ENCODE peak calls at places on chromosomes 16 and 17, in seven cellular contexts. P, V, N, Y, F, S and B are unnamed samples.

GRCh38 chr17:73423159-73423715 is 111.4 kb upstream of the CDC42EP4 start:
- DNase-seq in P (no peak), V (no peak), N (no peak), Y (no peak), F (no peak), S (no peak), B (no peak)

GRCh38 chr17:80599546-80600305 is 55.1 kb downstream of the RPTOR start:
- DNase-seq in P (peak), V (peak), N (no peak), Y (no peak), F (no peak), S (no peak), B (peak)

GRCh38 chr17:58822148-58823050 is 66.7 kb downstream of the PPM1E start:
- DNase-seq in P (no peak), V (no peak), N (no peak), Y (no peak), F (peak), S (no peak), B (no peak)

GRCh38 chr16:10326647-10327046 is 59.2 kb upstream of the ATF7IP2 start:
- DNase-seq in P (no peak), V (no peak), N (no peak), Y (no peak), F (no peak), S (no peak), B (no peak)

GRCh38 chr17:50630524-50631194 is 4.0 kb upstream of the ABCC3 start:
- DNase-seq in P (peak), V (peak), N (no peak), Y (peak), F (peak), S (peak), B (no peak)

GRCh38 chr17:14019186-14019956 is 49.9 kb upstream of the COX10 start:
- DNase-seq in P (no peak), V (no peak), N (no peak), Y (no peak), F (no peak), S (no peak), B (peak)

GRCh38 chr16:87382023-87382785 is 1.4 kb downstream of the FBXO31 start:
- DNase-seq in P (peak), V (peak), N (no peak), Y (no peak), F (no peak), S (no peak), B (no peak)

GRCh38 chr16:23527961-23528634 is 17.8 kb upstream of the GGA2 start:
- DNase-seq in P (peak), V (no peak), N (no peak), Y (no peak), F (no peak), S (no peak), B (no peak)

GRCh38 chr16:74020086-74020670 is 276.4 kb upstream of the PSMD7 start:
- DNase-seq in P (no peak), V (no peak), N (no peak), Y (no peak), F (no peak), S (no peak), B (no peak)

GRCh38 chr17:7835818-7836595 is 2.0 kb downstream of the KDM6B start:
- DNase-seq in P (no peak), V (no peak), N (no peak), Y (no peak), F (peak), S (peak), B (peak)

DNA sequence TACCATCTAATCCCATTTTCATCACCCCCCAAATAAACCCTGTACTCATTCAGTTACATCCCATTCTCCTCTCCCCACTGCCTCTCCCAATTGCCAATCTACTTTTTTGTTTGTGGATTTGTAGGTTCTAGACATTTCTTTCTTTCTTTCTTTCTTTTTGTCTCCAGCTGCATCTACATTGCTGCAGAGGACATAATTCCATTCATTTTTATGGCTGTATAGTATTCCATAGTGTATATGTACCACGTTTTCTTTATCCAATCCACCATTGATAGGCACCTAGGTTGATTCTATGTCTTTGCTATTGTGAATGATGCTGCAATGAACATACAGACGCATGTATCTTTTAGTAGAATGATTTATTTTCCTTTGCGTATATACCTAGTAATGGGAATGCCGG is 6.3 kb upstream of the CRYM start:
- DNase-seq in P (no peak), V (no peak), N (no peak), Y (no peak), F (no peak), S (no peak), B (no peak)
- H3K4me3 ChIP-seq in P (peak), V (no peak), N (no peak), Y (no peak), F (peak), S (no peak), B (no peak)

DNA sequence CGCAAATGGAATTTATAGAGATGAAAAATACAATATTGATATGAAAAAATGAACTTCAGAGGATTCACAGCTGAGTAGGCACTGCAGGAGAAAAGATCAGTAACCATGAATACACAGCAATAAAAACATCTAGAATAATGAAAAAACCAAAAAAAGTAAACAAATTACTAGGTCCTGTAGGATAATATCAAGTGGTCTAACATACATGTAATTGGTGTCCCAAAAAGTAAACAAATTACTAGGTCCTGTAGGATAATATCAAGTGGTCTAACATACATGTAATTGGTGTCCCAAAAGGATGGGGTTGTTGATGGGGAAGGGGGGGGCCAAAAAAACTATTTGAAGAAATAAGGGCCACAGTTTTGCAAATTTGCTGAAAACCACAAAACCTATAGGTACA is 43.4 kb downstream of the ZNF18 start:
- DNase-seq in P (no peak), V (no peak), N (no peak), Y (no peak), F (no peak), S (no peak), B (no peak)
- TF ChIP-seq CTCF in P (no peak), V (no peak), N (no peak), Y (no peak), F (no peak), S (no peak), B (no peak)

DNA sequence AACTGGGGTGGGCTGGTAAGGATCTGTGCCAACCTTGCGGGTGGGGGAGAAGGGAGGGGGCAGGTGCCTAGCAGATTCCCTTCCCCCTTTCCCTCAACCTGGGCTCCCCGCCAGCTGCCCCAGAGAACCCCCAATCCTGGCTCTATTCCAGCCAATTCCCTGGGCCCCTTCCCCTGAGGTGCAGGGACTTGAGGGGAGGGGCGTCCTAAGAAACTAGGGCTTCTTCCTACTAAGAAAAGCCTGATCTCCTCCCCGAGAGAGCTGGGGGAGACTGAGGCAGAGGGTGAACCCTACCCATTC is 1.6 kb downstream of the FAM171A2 start:
- DNase-seq in P (no peak), V (no peak), N (no peak), Y (no peak), F (peak), S (no peak), B (no peak)
- H3K4me3 ChIP-seq in P (no peak), V (no peak), N (no peak), Y (no peak), F (peak), S (no peak), B (no peak)

DNA sequence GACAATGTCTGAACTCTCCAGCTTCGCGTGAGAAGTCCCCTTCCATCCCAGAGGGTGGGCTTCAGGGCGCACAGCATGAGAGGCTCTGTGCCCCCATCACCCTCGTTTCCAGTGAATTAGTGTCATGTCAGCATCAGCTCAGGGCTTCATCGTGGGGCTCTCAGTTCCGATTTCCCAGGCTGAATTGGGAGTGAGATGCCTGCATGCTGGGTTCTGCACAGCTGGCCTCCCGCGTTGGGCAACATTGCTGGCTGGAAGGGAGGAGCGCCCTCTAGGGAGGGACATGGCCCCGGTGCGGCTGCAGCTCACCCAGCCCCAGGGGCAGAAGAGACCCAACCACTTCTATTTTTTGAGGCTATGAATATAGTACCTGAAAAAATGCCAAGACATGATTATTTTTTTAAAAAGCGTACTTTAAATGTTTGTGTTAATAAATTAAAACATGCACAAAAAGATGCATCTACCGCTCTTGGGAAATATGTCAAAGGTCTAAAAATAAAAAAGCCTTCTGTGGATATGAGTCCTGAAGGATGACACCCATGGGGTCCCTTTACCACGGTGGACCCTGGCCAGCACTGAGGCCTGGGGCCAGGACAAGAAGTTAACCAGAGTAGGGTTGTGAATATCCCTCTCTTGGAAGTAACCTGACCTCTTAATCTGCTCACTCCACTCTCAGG is 10.5 kb upstream of the ITGAD start:
- DNase-seq in P (peak), V (peak), N (peak), Y (peak), F (peak), S (peak), B (peak)
- TF ChIP-seq CTCF in P (peak), V (peak), N (peak), Y (peak), F (peak), S (peak), B (peak)

GRCh38 chr17:30908717-30909420 is 2.8 kb upstream of the TEFM start:
- DNase-seq in P (no peak), V (no peak), N (no peak), Y (no peak), F (no peak), S (no peak), B (no peak)
- H3K4me3 ChIP-seq in P (no peak), V (no peak), N (no peak), Y (no peak), F (no peak), S (no peak), B (no peak)

GRCh38 chr16:83955218-83956130 is 2.4 kb downstream of the OSGIN1 start:
- DNase-seq in P (no peak), V (no peak), N (peak), Y (no peak), F (no peak), S (no peak), B (peak)

GRCh38 chr16:83952587-83952939 is 477 bp upstream of the OSGIN1 start:
- DNase-seq in P (no peak), V (no peak), N (no peak), Y (no peak), F (no peak), S (no peak), B (peak)

GRCh38 chr16:83954577-83955016 is 1.6 kb downstream of the OSGIN1 start:
- DNase-seq in P (peak), V (peak), N (no peak), Y (no peak), F (no peak), S (no peak), B (peak)

GRCh38 chr16:83952940-83953795 is at the start of gene OSGIN1:
- DNase-seq in P (peak), V (peak), N (peak), Y (peak), F (peak), S (peak), B (peak)

DNA sequence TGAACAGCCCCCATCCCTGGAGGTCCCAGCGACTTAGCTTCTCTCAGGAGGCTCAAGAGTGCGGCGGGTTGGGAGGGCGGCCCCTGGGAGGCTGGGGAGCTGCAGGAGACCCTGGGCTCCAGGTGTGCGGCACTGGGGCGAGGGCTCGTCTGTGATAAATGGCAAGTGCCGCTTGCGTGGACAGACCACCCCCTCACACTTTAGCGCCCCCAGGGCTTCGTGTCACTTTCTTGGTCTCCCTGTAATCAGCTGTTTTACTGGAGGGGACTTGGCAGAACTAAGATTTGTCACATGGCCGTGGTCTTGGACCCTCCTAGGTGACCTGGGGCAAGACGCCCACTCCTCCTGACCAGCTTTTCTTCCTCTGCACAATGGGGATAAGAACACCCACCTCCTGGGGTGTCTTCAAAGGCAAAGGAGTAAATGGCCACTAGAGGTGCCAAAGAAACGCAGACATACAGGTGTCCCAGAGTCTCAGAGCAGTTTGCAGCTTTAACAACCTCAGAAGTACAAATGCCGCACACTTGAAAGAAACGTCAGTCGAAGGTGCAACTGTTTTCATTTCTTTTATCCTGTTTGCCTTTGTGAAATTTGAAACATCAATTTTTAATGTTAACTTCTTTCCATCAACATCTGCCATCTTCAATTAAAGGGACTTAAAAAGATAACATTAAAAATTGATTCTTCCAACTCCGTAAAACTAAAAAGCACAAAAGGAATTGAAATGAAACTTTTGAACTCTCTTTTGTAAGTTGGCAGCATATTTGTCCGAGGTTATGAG is 946 bp downstream of the OSGIN1 start:
- DNase-seq in P (peak), V (peak), N (no peak), Y (peak), F (no peak), S (no peak), B (peak)
- TF ChIP-seq CTCF in P (peak), V (peak), N (peak), Y (peak), F (peak), S (peak), B (peak)

DNA sequence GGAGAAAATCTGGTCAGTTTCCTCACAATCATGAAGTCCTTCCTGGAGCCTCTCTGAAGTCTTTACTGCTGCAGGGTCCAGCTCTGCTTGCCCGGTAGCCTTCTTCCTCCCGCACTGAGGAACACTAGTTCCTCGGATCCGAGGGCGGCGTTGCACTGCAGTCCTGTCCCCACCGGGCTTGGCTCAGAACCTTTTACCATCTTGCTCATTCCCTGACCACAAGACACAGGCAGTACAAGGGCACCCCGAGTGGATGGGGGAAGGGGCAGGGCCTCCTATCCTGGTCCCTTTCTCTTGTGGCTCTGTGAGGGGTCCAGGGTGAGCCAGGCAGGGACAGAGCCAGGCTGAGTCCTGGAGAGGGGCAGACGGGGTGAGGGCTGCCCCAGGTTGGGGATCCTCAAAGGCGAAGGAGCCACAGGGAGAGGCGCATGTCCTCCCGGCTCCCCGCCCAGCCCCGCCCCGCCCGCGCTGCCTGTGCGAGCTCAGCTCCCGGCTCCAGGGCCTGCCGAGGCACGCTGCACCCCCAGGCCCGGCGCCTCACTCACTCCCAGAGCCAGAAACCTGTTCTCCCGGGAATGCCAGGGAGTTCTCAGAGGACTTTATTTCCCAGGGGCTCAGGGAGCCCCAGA is 1.5 kb downstream of the FOXN1 start:
- DNase-seq in P (no peak), V (no peak), N (no peak), Y (no peak), F (no peak), S (no peak), B (no peak)
- H3K4me3 ChIP-seq in P (no peak), V (no peak), N (no peak), Y (no peak), F (no peak), S (no peak), B (no peak)

GRCh38 chr17:64025732-64026294 is 5.4 kb upstream of the ICAM2 start:
- DNase-seq in P (peak), V (peak), N (no peak), Y (peak), F (peak), S (peak), B (peak)
- TF ChIP-seq CTCF in P (peak), V (peak), N (peak), Y (peak), F (peak), S (peak), B (peak)